ENCODE peak calls at places on chromosome 22, in four cellular contexts. D is A549, N is Panc1, W is SK-N-SH. Y is an unnamed sample.

GRCh38 chr22:29205598-29206371 is at the start of gene EMID1:
- DNase-seq in D (peak; percentile 13), N (no peak), W (peak; percentile 90), Y (no peak)

GRCh38 chr22:23058481-23059336 is 11.6 kb upstream of the GNAZ start:
- DNase-seq in D (no peak), N (no peak), W (no peak), Y (no peak)

GRCh38 chr22:38974170-38974825 is 7.8 kb upstream of the APOBEC3B start:
- DNase-seq in D (no peak), N (no peak), W (no peak), Y (no peak)

GRCh38 chr22:30284172-30284571 is 5.1 kb downstream of the CASTOR1 start:
- DNase-seq in D (no peak), N (no peak), W (no peak), Y (no peak)

GRCh38 chr22:22248878-22249277 is 4.3 kb downstream of the VPREB1 start:
- DNase-seq in D (no peak), N (no peak), W (no peak), Y (peak; percentile 76)

GRCh38 chr22:24976442-24977218 is 24.1 kb downstream of the KIAA1671 start:
- DNase-seq in D (no peak), N (no peak), W (no peak), Y (no peak)

GRCh38 chr22:38878001-38878400 is 6.0 kb upstream of the CBX6 start:
- DNase-seq in D (no peak), N (no peak), W (no peak), Y (no peak)

GRCh38 chr22:20810645-20811044 is 36.7 kb downstream of the SERPIND1 start:
- DNase-seq in D (no peak), N (no peak), W (no peak), Y (no peak)

GRCh38 chr22:36470162-36470993 is 11.1 kb downstream of the TXN2 start:
- DNase-seq in D (peak; percentile 84), N (no peak), W (peak; percentile 82), Y (peak; percentile 89)

GRCh38 chr22:50610581-50610980 is 10.0 kb downstream of the MAPK8IP2 start:
- DNase-seq in D (no peak), N (no peak), W (peak; percentile 28), Y (no peak)

GRCh38 chr22:43900206-43900605 is 8.4 kb upstream of the PNPLA5 start:
- DNase-seq in D (no peak), N (no peak), W (no peak), Y (no peak)

GRCh38 chr22:17109113-17109865 is 11.9 kb downstream of the TMEM121B start:
- DNase-seq in D (no peak), N (no peak), W (no peak), Y (no peak)

GRCh38 chr22:41050873-41051272 is 41.5 kb upstream of the EP300 start:
- DNase-seq in D (no peak), N (no peak), W (no peak), Y (no peak)

GRCh38 chr22:29456211-29456671 is 17.9 kb downstream of the RFPL1 start:
- DNase-seq in D (no peak), N (no peak), W (no peak), Y (no peak)

GRCh38 chr22:44335066-44335839 is 22.5 kb upstream of the SHISAL1 start:
- DNase-seq in D (no peak), N (no peak), W (no peak), Y (no peak)

GRCh38 chr22:40276877-40277823 is 69.2 kb upstream of the ADSL start:
- DNase-seq in D (no peak), N (no peak), W (no peak), Y (no peak)

GRCh38 chr22:27669798-27670599 is 131.6 kb downstream of the MN1 start:
- DNase-seq in D (peak; percentile 35), N (no peak), W (no peak), Y (no peak)

GRCh38 chr22:50504245-50505211 is 3.0 kb downstream of the LMF2 start:
- DNase-seq in D (no peak), N (no peak), W (no peak), Y (no peak)

GRCh38 chr22:17097701-17098100 is 12.9 kb downstream of the IL17RA start:
- DNase-seq in D (no peak), N (no peak), W (no peak), Y (no peak)

GRCh38 chr22:47318041-47318737 is 555.7 kb downstream of the TBC1D22A start:
- DNase-seq in D (no peak), N (no peak), W (no peak), Y (no peak)

DNA sequence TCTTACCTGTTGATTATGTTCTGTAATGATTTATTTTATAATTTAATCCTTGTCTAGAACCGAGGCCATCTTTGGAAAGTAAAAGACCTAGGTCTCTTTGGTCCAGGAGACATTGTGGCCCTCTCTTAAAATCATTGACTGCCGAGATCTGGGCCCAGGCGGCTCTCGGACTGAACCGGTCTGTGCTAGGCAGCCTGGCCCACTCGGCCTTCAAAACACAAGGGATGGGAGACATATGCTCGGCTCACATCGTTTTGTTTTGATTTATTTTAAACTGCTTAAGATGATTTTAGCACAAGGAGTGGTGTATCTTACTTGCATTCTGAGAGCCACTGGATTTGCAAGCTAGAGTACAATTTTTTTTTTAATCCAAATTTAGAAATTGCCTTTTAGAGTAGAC is 80.2 kb upstream of the WNT7B start:
- DNase-seq in D (no peak), N (no peak), W (no peak), Y (no peak)
- H3K4me3 ChIP-seq in D (no peak overlapping the region), N (peak overlapping the region; percentile 58), W (peak overlapping the region; percentile 68), Y (no peak overlapping the region)

GRCh38 chr22:34851918-34852662 is 213.9 kb upstream of the ISX start:
- DNase-seq in D (no peak), N (no peak), W (no peak), Y (no peak)
- TF ChIP-seq REST in D (peak; percentile 55), N (no peak), W (no peak), Y (peak; percentile 84)

DNA sequence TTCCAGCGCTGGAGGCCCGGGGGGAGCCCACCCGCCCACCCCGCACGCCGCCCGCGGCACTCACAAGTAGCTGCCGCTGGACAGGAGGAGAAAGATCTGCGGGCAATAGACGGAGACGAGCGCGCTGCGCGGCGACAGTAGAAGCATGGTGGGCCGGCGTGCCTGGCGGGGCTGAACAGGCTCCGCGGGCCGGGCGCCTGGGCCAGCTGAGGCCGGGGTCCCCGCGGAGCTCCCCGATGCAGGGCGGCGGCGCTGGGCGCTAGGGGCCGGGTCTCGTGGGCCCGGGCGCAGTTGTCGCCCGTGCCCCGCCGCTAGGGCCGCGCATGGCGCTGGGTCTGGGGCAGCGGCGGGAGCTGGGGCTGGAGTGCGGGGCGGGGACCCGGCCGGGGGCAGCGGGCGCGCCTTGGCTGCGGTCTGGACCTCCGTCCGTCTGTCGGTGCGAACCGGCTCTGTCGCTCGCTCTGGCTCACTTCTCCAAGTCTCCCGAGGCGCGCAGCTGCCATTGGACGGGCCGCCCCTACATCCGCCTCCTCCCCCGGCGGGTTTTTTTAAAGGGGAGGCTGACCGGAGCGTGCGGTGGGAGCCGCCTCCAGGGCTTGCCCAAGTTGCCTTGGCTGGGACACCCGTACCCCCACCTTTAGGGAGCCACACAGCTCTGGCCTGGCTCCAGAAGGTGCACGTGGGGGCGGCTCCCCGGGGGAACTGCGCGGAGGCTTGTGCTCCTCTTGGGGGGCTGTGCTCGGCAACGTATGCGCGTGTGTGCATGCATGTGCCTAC is 4.7 kb downstream of the WNT7B start:
- DNase-seq in D (no peak), N (no peak), W (peak; percentile 67), Y (no peak)
- H3K4me3 ChIP-seq in D (no peak overlapping the region), N (no peak overlapping the region), W (no peak overlapping the region), Y (no peak overlapping the region)

GRCh38 chr22:37599161-37599560 is 9.5 kb upstream of the GGA1 start:
- DNase-seq in D (peak; percentile 51), N (no peak), W (no peak), Y (no peak)

GRCh38 chr22:37601203-37601539 is 7.5 kb upstream of the GGA1 start:
- DNase-seq in D (no peak), N (no peak), W (no peak), Y (no peak)

GRCh38 chr22:37604074-37604473 is 4.6 kb upstream of the GGA1 start:
- DNase-seq in D (no peak), N (no peak), W (no peak), Y (no peak)

GRCh38 chr22:37604875-37605274 is 3.8 kb upstream of the GGA1 start:
- DNase-seq in D (no peak), N (no peak), W (no peak), Y (no peak)

GRCh38 chr22:37601540-37602442 is 6.8 kb upstream of the GGA1 start:
- DNase-seq in D (peak; percentile 30), N (no peak), W (no peak), Y (no peak)
- TF ChIP-seq REST in D (no peak), N (no peak), W (no peak), Y (no peak)

DNA sequence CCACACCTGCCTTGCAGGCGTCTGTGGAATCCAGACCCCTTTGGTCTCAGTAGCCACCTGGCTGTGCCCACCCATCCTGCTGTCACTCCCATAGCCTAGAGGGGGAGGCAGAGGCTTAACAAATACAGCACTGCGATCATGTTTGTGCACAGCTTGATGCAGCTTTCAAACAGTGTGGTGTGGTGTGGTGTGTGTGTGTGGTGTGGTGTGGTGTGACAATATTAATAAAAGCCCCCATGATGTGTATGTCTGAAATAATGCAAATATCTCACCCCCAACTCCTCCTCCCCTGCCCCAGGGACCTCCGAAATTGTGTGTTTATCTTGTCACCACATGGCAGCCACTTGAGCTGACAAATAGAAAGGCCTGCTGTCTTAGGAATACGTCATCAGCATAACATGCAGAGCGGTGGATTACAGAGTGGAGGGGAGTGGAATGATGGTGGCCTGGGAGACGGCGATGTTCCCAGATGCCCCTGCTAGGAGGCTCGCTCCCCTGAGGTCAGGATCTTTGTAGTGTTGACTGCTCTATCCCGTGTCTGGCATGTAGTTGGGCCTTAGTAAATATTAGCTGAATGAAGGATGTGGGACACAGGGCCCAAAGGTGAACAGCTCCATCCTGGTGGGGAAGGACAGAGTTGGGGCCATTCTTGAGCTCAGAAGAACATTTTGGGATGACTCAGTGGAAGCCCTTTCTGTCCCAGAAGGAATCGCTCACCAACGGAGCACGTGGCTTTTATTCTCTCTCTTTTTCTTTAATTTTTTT is 2.8 kb downstream of the PDXP start:
- DNase-seq in D (no peak), N (no peak), W (peak; percentile 71), Y (no peak)
- H3K4me3 ChIP-seq in D (no peak overlapping the region), N (no peak overlapping the region), W (peak overlapping the region; percentile 29), Y (peak overlapping the region; percentile 92)